ENCODE peak calls at places on chromosomes 6 and 20, in seven cellular contexts. O is stomach, U is K562, V is breast epithelium, E is thyroid gland, C is transverse colon, Z is ovary. F is an unnamed sample.

GRCh38 chr6:118776607-118777549 is 117.1 kb upstream of the ASF1A start:
- DNase-seq in O (peak; percentile 78), U (peak; percentile 62), V (peak; percentile 60), E (peak; percentile 70), C (peak; percentile 59), Z (peak; percentile 56), F (no peak)

GRCh38 chr20:39480644-39481043 is 518.5 kb downstream of the DHX35 start:
- DNase-seq in O (no peak), U (no peak), V (no peak), E (no peak), C (no peak), Z (no peak), F (no peak)

GRCh38 chr20:41386502-41387427 is 20.1 kb upstream of the EMILIN3 start:
- DNase-seq in O (no peak), U (no peak), V (no peak), E (no peak), C (no peak), Z (no peak), F (peak; percentile 40)

GRCh38 chr6:117280922-117281321 is 15.6 kb downstream of the VGLL2 start:
- DNase-seq in O (no peak), U (peak; percentile 34), V (no peak), E (no peak), C (no peak), Z (no peak), F (no peak)

GRCh38 chr6:18211338-18211737 is 53.0 kb downstream of the DEK start:
- DNase-seq in O (no peak), U (no peak), V (no peak), E (no peak), C (no peak), Z (no peak), F (no peak)

GRCh38 chr20:9214676-9215075 is 145.8 kb downstream of the PLCB4 start:
- DNase-seq in O (no peak), U (no peak), V (no peak), E (no peak), C (no peak), Z (no peak), F (no peak)

GRCh38 chr20:59645761-59646171 is 41.4 kb downstream of the PHACTR3 start:
- DNase-seq in O (no peak), U (no peak), V (no peak), E (no peak), C (no peak), Z (no peak), F (peak; percentile 33)

GRCh38 chr6:9647599-9647998 is 767.3 kb downstream of the TFAP2A start:
- DNase-seq in O (no peak), U (no peak), V (no peak), E (no peak), C (no peak), Z (no peak), F (no peak)

GRCh38 chr20:8527998-8528397 is 395.9 kb downstream of the PLCB1 start:
- DNase-seq in O (no peak), U (no peak), V (no peak), E (no peak), C (no peak), Z (no peak), F (no peak)

GRCh38 chr6:1527098-1527497 is 82.6 kb upstream of the FOXC1 start:
- DNase-seq in O (no peak), U (no peak), V (peak; percentile 80), E (peak; percentile 7), C (peak; percentile 24), Z (peak; percentile 40), F (peak; percentile 78)

GRCh38 chr6:107917468-107918375 is 40.3 kb downstream of the SEC63 start:
- DNase-seq in O (no peak), U (no peak), V (no peak), E (no peak), C (no peak), Z (no peak), F (no peak)

GRCh38 chr6:120320481-120321162 is 971.1 kb upstream of the MAN1A1 start:
- DNase-seq in O (no peak), U (no peak), V (no peak), E (no peak), C (no peak), Z (no peak), F (no peak)

GRCh38 chr20:57395111-57395959 is 4.1 kb downstream of the RBM38 start:
- DNase-seq in O (peak; percentile 73), U (no peak), V (peak; percentile 62), E (peak; percentile 16), C (peak; percentile 38), Z (peak; percentile 76), F (peak; percentile 89)

GRCh38 chr6:3447005-3447404 is 9.8 kb downstream of the SLC22A23 start:
- DNase-seq in O (no peak), U (no peak), V (no peak), E (no peak), C (no peak), Z (no peak), F (no peak)

GRCh38 chr6:15952231-15953151 is 176.4 kb upstream of the MYLIP start:
- DNase-seq in O (no peak), U (no peak), V (no peak), E (peak; percentile 40), C (no peak), Z (no peak), F (no peak)

GRCh38 chr6:26309731-26310142 is 55.3 kb upstream of the BTN3A2 start:
- DNase-seq in O (no peak), U (peak; percentile 41), V (no peak), E (no peak), C (no peak), Z (no peak), F (no peak)

GRCh38 chr20:18404172-18404571 is 62.7 kb downstream of the DZANK1 start:
- DNase-seq in O (no peak), U (no peak), V (peak; percentile 83), E (no peak), C (no peak), Z (no peak), F (no peak)

GRCh38 chr6:9089724-9090123 is 654.4 kb upstream of the SLC35B3 start:
- DNase-seq in O (no peak), U (no peak), V (no peak), E (no peak), C (no peak), Z (no peak), F (no peak)

GRCh38 chr6:27161946-27162603 is 85.4 kb upstream of the PRSS16 start:
- DNase-seq in O (no peak), U (peak; percentile 51), V (no peak), E (no peak), C (no peak), Z (peak; percentile 52), F (no peak)

GRCh38 chr6:120826253-120826652 is 508.0 kb downstream of the TBC1D32 start:
- DNase-seq in O (peak; percentile 55), U (no peak), V (no peak), E (peak; percentile 75), C (peak; percentile 17), Z (no peak), F (no peak)

GRCh38 chr6:137423444-137424168 is 70.6 kb downstream of the OLIG3 start:
- DNase-seq in O (no peak), U (no peak), V (no peak), E (no peak), C (no peak), Z (no peak), F (no peak)

DNA sequence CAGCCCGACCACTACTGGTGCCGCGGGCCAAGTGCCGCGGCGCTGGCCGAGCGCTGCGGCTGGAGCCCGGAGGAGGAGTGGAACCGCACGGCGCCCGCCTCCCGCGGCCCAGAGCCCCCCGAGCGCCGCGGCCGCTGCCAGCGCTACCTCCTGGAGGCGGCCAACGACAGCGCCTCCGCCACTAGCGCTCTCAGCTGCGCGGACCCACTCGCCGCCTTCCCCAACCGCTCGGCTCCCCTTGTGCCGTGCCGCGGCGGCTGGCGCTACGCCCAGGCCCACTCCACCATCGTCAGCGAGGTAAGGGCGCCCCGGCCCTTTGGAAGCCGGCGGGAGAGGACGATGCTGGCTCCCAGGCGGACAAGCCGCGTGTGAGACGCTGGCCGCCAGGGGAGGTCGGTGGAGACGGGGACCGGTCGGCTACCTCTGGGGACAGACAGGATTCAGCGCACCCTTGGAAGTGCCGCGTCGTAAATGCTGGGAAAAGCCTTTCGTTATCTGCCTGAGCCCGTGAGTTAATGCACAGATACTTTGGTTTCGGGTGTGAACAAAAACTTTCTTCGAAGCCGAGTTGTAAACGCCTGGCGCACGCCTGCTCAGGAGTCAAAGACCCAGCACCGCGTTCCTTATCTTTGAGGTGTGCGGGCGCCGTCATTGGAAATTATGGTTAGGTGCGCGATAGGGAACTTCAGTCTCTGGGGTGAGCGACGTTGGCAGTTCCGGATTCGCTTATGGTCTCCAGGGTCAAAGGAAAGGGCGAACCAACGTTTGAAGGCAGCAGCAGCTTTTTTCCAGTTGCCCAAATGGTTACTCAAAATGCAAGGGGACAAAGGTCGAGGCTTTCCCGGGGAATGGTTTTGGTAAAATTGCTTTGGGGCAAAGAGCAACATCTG is 619 bp downstream of the SLC22A3 start:
- DNase-seq in O (peak; percentile 53), U (no peak), V (no peak), E (peak; percentile 77), C (peak; percentile 52), Z (peak; percentile 66), F (no peak)
- TF ChIP-seq POLR2A in O (no peak), U (no peak), V (no peak), E (no peak), C (no peak), Z (no peak), F (no peak)

DNA sequence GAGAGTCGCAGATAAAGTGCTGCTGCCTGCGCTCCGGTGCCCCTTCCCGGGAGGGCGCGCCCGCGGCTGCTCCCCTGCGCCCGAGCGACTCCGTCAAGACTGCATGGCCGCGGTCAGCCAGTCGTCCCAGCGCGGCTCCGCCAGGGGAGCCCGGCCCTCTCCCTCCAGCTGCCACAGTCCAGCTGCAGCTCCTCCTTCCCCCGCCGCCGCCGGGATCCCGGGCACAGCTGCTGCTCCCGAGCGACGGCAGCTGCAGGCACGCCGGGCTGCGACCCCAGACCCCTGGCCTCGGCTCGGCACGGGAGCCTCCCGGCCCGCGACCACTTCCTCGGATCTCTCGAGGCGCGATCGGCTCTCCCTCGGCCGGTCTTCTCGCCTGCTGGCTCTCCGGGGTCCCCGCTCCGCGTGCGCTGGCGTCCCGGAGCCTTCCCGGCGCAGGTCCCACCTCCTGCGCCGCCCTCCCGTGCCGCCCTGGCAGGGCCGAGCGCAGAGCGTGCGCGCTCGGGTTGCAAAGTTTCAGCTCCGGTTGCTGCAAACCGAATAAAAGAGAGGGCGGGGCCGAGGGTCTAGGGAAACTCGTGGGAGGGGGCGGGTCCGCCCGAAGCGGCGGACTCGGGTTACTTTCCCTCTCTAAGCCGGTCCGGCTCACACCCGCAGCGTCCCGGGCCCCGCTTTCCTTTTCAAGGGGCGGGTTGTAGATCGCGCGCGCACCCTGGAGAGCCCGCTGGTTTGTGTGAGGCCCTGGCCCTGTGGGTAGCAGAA is at the start of gene CNKSR3:
- DNase-seq in O (peak; percentile 93), U (peak; percentile 89), V (peak; percentile 73), E (peak; percentile 97), C (peak; percentile 81), Z (peak; percentile 93), F (peak; percentile 88)
- H3K4me3 ChIP-seq in O (peak within 1 kb of the TSS; percentile 82), U (peak within 1 kb of the TSS; percentile 69), V (peak within 1 kb of the TSS; percentile 95), E (peak within 1 kb of the TSS; percentile 74), C (peak within 1 kb of the TSS; percentile 81), Z (peak within 1 kb of the TSS; percentile 89), F (peak within 1 kb of the TSS; percentile 74)

GRCh38 chr6:106637051-106637717 is 7.8 kb downstream of the QRSL1 start:
- DNase-seq in O (no peak), U (no peak), V (no peak), E (no peak), C (no peak), Z (no peak), F (no peak)
- TF ChIP-seq POLR2A in O (no peak), U (no peak), V (no peak), E (no peak), C (no peak), Z (no peak), F (no peak)

GRCh38 chr20:3084283-3084985 is at the start of gene AVP:
- DNase-seq in O (no peak), U (peak; percentile 46), V (no peak), E (no peak), C (no peak), Z (no peak), F (no peak)
- H3K4me3 ChIP-seq in O (no peak within 1 kb of the TSS), U (no peak within 1 kb of the TSS), V (no peak within 1 kb of the TSS), E (no peak within 1 kb of the TSS), C (no peak within 1 kb of the TSS), Z (no peak within 1 kb of the TSS), F (no peak within 1 kb of the TSS)